ENCODE peak calls at places on chromosomes 7 and 10, in seven cellular contexts. One of them, this sample, is unnamed.

GRCh38 chr10:44164256-44164956 is 220.5 kb downstream of the CXCL12 start:
- DNase-seq in AG09319: no peak
- DNase-seq in cardiac muscle cell: peak
- DNase-seq in T-helper 1 cell: no peak
- DNase-seq in astrocyte of the spinal cord: no peak
- DNase-seq in NCI-H774: no peak
- DNase-seq in B cell: no peak
- DNase-seq in this sample: no peak

GRCh38 chr10:70066190-70066589 is 13.5 kb downstream of the MACROH2A2 start:
- DNase-seq in cardiac muscle cell: no peak
- DNase-seq in AG09319: no peak
- DNase-seq in astrocyte of the spinal cord: no peak
- DNase-seq in NCI-H774: no peak
- DNase-seq in B cell: no peak
- DNase-seq in T-helper 1 cell: no peak
- DNase-seq in this sample: no peak

GRCh38 chr7:66150471-66150870 is 35.8 kb downstream of the CRCP start:
- DNase-seq in cardiac muscle cell: no peak
- DNase-seq in T-helper 1 cell: no peak
- DNase-seq in AG09319: peak
- DNase-seq in B cell: no peak
- DNase-seq in NCI-H774: no peak
- DNase-seq in astrocyte of the spinal cord: peak
- DNase-seq in this sample: no peak

GRCh38 chr7:36667007-36667406 is 57.3 kb downstream of the AOAH start:
- DNase-seq in astrocyte of the spinal cord: no peak
- DNase-seq in cardiac muscle cell: no peak
- DNase-seq in T-helper 1 cell: no peak
- DNase-seq in B cell: no peak
- DNase-seq in AG09319: no peak
- DNase-seq in NCI-H774: no peak
- DNase-seq in this sample: peak

GRCh38 chr7:14899065-14899464 is 3.5 kb downstream of the DGKB start:
- DNase-seq in T-helper 1 cell: no peak
- DNase-seq in astrocyte of the spinal cord: no peak
- DNase-seq in B cell: no peak
- DNase-seq in AG09319: no peak
- DNase-seq in NCI-H774: peak
- DNase-seq in cardiac muscle cell: no peak
- DNase-seq in this sample: no peak

GRCh38 chr10:51706225-51706624 is 6.8 kb upstream of the CSTF2T start:
- DNase-seq in cardiac muscle cell: no peak
- DNase-seq in NCI-H774: no peak
- DNase-seq in AG09319: peak
- DNase-seq in T-helper 1 cell: no peak
- DNase-seq in B cell: no peak
- DNase-seq in astrocyte of the spinal cord: peak
- DNase-seq in this sample: no peak

GRCh38 chr10:74244097-74244685 is 93.2 kb downstream of the ADK start:
- DNase-seq in astrocyte of the spinal cord: peak
- DNase-seq in NCI-H774: peak
- DNase-seq in AG09319: peak
- DNase-seq in T-helper 1 cell: no peak
- DNase-seq in cardiac muscle cell: peak
- DNase-seq in B cell: no peak
- DNase-seq in this sample: no peak

GRCh38 chr7:46764100-46764941 is 817.6 kb downstream of the TNS3 start:
- DNase-seq in astrocyte of the spinal cord: peak
- DNase-seq in AG09319: peak
- DNase-seq in B cell: no peak
- DNase-seq in T-helper 1 cell: no peak
- DNase-seq in NCI-H774: peak
- DNase-seq in cardiac muscle cell: no peak
- DNase-seq in this sample: no peak

GRCh38 chr7:88546808-88547207 is 212.7 kb upstream of the ZNF804B start:
- DNase-seq in astrocyte of the spinal cord: peak
- DNase-seq in AG09319: no peak
- DNase-seq in T-helper 1 cell: no peak
- DNase-seq in NCI-H774: peak
- DNase-seq in cardiac muscle cell: peak
- DNase-seq in B cell: no peak
- DNase-seq in this sample: peak

GRCh38 chr10:35578608-35578956 is 26.6 kb upstream of the GJD4 start:
- DNase-seq in NCI-H774: no peak
- DNase-seq in astrocyte of the spinal cord: no peak
- DNase-seq in cardiac muscle cell: peak
- DNase-seq in B cell: no peak
- DNase-seq in AG09319: no peak
- DNase-seq in T-helper 1 cell: no peak
- DNase-seq in this sample: no peak

GRCh38 chr7:101856488-101857357 is 39.3 kb downstream of the CUX1 start:
- DNase-seq in T-helper 1 cell: peak
- DNase-seq in astrocyte of the spinal cord: peak
- DNase-seq in NCI-H774: peak
- DNase-seq in AG09319: peak
- DNase-seq in cardiac muscle cell: no peak
- DNase-seq in B cell: peak
- DNase-seq in this sample: no peak

GRCh38 chr7:128829391-128830166 is 627 bp upstream of the FLNC start:
- DNase-seq in cardiac muscle cell: peak
- DNase-seq in NCI-H774: no peak
- DNase-seq in T-helper 1 cell: no peak
- DNase-seq in AG09319: no peak
- DNase-seq in astrocyte of the spinal cord: peak
- DNase-seq in B cell: no peak
- DNase-seq in this sample: peak

GRCh38 chr10:80177781-80178636 is 27.3 kb downstream of the ANXA11 start:
- DNase-seq in cardiac muscle cell: no peak
- DNase-seq in B cell: no peak
- DNase-seq in AG09319: no peak
- DNase-seq in NCI-H774: no peak
- DNase-seq in astrocyte of the spinal cord: no peak
- DNase-seq in T-helper 1 cell: no peak
- DNase-seq in this sample: no peak

GRCh38 chr7:74006032-74006431 is 21.9 kb upstream of the ELN start:
- DNase-seq in AG09319: no peak
- DNase-seq in T-helper 1 cell: no peak
- DNase-seq in B cell: no peak
- DNase-seq in NCI-H774: no peak
- DNase-seq in astrocyte of the spinal cord: no peak
- DNase-seq in cardiac muscle cell: no peak
- DNase-seq in this sample: no peak

GRCh38 chr10:74988055-74988773 is 123.2 kb upstream of the SAMD8 start:
- DNase-seq in cardiac muscle cell: no peak
- DNase-seq in NCI-H774: no peak
- DNase-seq in astrocyte of the spinal cord: peak
- DNase-seq in B cell: no peak
- DNase-seq in T-helper 1 cell: no peak
- DNase-seq in AG09319: no peak
- DNase-seq in this sample: no peak

GRCh38 chr7:24138366-24138765 is 145.6 kb upstream of the NPY start:
- DNase-seq in astrocyte of the spinal cord: no peak
- DNase-seq in AG09319: no peak
- DNase-seq in cardiac muscle cell: no peak
- DNase-seq in NCI-H774: no peak
- DNase-seq in B cell: no peak
- DNase-seq in T-helper 1 cell: no peak
- DNase-seq in this sample: no peak

This sample was measured in HuH-7.